ENCODE peak calls at places on chromosome 14, in nine cellular contexts. T is stimulated activated CD4-positive, alpha-beta T cell treated with anti-CD3 and anti-CD28 coated beads, Interleukin-12 subunit alpha, Interleukin-12 subunit beta, amount 100 ng/mL, for 48 hours; C is activated T-cell treated with anti-CD3 and anti-CD28 coated beads, Interleukin-2, amount 50 U/mL, for 4 hours; L is hippocampal formation; J is MM.1S; I is HepG2; W is activated CD8-positive, alpha-beta T cell treated with anti-CD3 and anti-CD28 coated beads, Interleukin-2, amount 10 ng/mL, durations not matched to agents 7 days and 5 days; H is neural progenitor cell; A is NB4. M is an unnamed sample.
A peak's percentile ranks its signal among the peaks of the same experiment; 100 is the strongest.

GRCh38 chr14:100982764-100983163 is 79.2 kb upstream of the RTL1 start:
- DNase-seq in C (no peak), J (no peak), I (no peak), L (no peak), A (no peak), H (no peak), T (no peak), W (no peak), M (no peak)

GRCh38 chr14:72736791-72737559 is 156.9 kb downstream of the DPF3 start:
- DNase-seq in L (no peak), J (no peak), I (no peak), A (no peak), C (no peak), H (no peak), T (no peak), W (no peak), M (no peak)

GRCh38 chr14:102086346-102086971 is 385 bp downstream of the HSP90AA1 start:
- DNase-seq in L (no peak), H (no peak), J (peak; percentile 33), W (peak; percentile 73), C (peak; percentile 55), T (peak; percentile 50), A (peak; percentile 65), I (no peak), M (no peak)

GRCh38 chr14:90381999-90382451 is 14.8 kb upstream of the CALM1 start:
- DNase-seq in A (no peak), J (no peak), T (no peak), C (no peak), L (no peak), H (peak; percentile 45), W (peak; percentile 38), I (peak; percentile 55), M (peak; percentile 59)

GRCh38 chr14:51327376-51327775 is 87.3 kb downstream of the TMX1 start:
- DNase-seq in I (no peak), L (no peak), W (no peak), A (no peak), H (no peak), C (no peak), T (no peak), J (no peak), M (no peak)

GRCh38 chr14:69696633-69697557 is 70.0 kb upstream of the SRSF5 start:
- DNase-seq in H (no peak), L (no peak), W (peak; percentile 68), I (no peak), J (no peak), C (no peak), T (no peak), A (no peak), M (no peak)

GRCh38 chr14:41374092-41374491 is 232.6 kb upstream of the LRFN5 start:
- DNase-seq in H (no peak), I (no peak), A (no peak), J (no peak), C (no peak), W (no peak), L (no peak), T (no peak), M (no peak)

GRCh38 chr14:99261916-99262787 is 9.8 kb downstream of the BCL11B start:
- DNase-seq in C (peak; percentile 58), H (no peak), T (no peak), L (no peak), J (no peak), A (no peak), I (no peak), W (peak; percentile 93), M (no peak)

GRCh38 chr14:105525861-105526780 is at the start of gene TMEM121:
- DNase-seq in J (peak; percentile 33), A (no peak), I (no peak), L (no peak), T (no peak), H (peak; percentile 69), W (peak; percentile 43), C (no peak), M (peak; percentile 47)

GRCh38 chr14:68292467-68293334 is 473.1 kb downstream of the RAD51B start:
- DNase-seq in C (no peak), I (no peak), T (no peak), W (no peak), H (no peak), A (no peak), L (no peak), J (peak; percentile 56), M (no peak)

GRCh38 chr14:52018252-52018651 is 28.9 kb downstream of the RTRAF start:
- DNase-seq in C (no peak), W (no peak), A (no peak), I (no peak), T (no peak), H (no peak), J (no peak), L (no peak), M (no peak)

GRCh38 chr14:69695664-69696527 is 71.0 kb upstream of the SRSF5 start:
- DNase-seq in J (no peak), I (no peak), C (no peak), L (no peak), W (no peak), H (peak; percentile 78), T (no peak), A (peak; percentile 32), M (no peak)

GRCh38 chr14:78253986-78254385 is 83.8 kb downstream of the NRXN3 start:
- DNase-seq in I (no peak), W (no peak), C (no peak), T (no peak), J (no peak), A (peak; percentile 16), H (no peak), L (no peak), M (no peak)

GRCh38 chr14:75784314-75784686 is 123.3 kb downstream of the TTLL5 start:
- DNase-seq in L (no peak), W (no peak), A (no peak), J (no peak), H (no peak), T (no peak), I (no peak), C (no peak), M (no peak)

GRCh38 chr14:69671365-69672050 is 60.1 kb downstream of the SUSD6 start:
- DNase-seq in W (no peak), J (no peak), L (no peak), T (no peak), A (no peak), I (no peak), H (peak; percentile 66), C (no peak), M (no peak)

GRCh38 chr14:92902726-92903125 is 20.2 kb upstream of the CHGA start:
- DNase-seq in J (no peak), W (no peak), H (peak; percentile 69), T (no peak), C (no peak), I (no peak), L (no peak), A (no peak), M (peak; percentile 57)

GRCh38 chr14:102909911-102910310 is 12.6 kb upstream of the AMN start:
- DNase-seq in W (no peak), A (no peak), L (no peak), J (no peak), I (no peak), H (no peak), T (no peak), C (no peak), M (no peak)

GRCh38 chr14:25828562-25828961 is 769.3 kb downstream of the NOVA1 start:
- DNase-seq in W (no peak), H (no peak), L (no peak), C (no peak), A (no peak), J (peak; percentile 60), I (no peak), T (no peak), M (no peak)

GRCh38 chr14:70827366-70828151 is 18.2 kb upstream of the MAP3K9 start:
- DNase-seq in I (peak; percentile 41), W (no peak), C (no peak), J (no peak), A (peak; percentile 46), H (no peak), L (no peak), T (no peak), M (no peak)

GRCh38 chr14:61768240-61768639 is 6.0 kb downstream of the SNAPC1 start:
- DNase-seq in L (no peak), H (no peak), I (no peak), C (no peak), A (no peak), W (no peak), T (no peak), J (no peak), M (no peak)

GRCh38 chr14:69553221-69553620 is 21.4 kb downstream of the CCDC177 start:
- DNase-seq in A (peak; percentile 51), W (no peak), L (no peak), C (no peak), J (no peak), T (no peak), I (no peak), H (no peak), M (no peak)

GRCh38 chr14:55556929-55557623 is 22.9 kb upstream of the KTN1 start:
- DNase-seq in T (no peak), C (no peak), I (peak; percentile 34), H (peak; percentile 31), L (no peak), J (no peak), A (no peak), W (no peak), M (no peak)

GRCh38 chr14:104732931-104733681 is 9.1 kb downstream of the ADSS1 start:
- DNase-seq in L (no peak), T (no peak), J (no peak), A (no peak), H (no peak), I (no peak), C (no peak), W (no peak), M (no peak)

GRCh38 chr14:68074765-68075381 is 255.3 kb downstream of the RAD51B start:
- DNase-seq in I (no peak), W (no peak), J (no peak), L (no peak), T (no peak), A (no peak), H (no peak), C (no peak), M (no peak)

GRCh38 chr14:34051966-34052657 is 101.2 kb upstream of the EGLN3 start:
- DNase-seq in I (peak; percentile 95), A (peak; percentile 56), T (no peak), C (no peak), J (peak; percentile 54), L (no peak), H (no peak), W (no peak), M (no peak)

GRCh38 chr14:31895206-31895605 is 181.9 kb upstream of the ARHGAP5 start:
- DNase-seq in I (peak; percentile 35), T (no peak), H (no peak), J (no peak), C (no peak), A (no peak), W (no peak), L (no peak), M (no peak)

GRCh38 chr14:99729991-99730875 is 46.1 kb downstream of the CYP46A1 start:
- DNase-seq in H (peak; percentile 92), L (no peak), C (peak; percentile 58), I (peak; percentile 93), T (peak; percentile 59), A (peak; percentile 43), W (peak; percentile 76), J (peak; percentile 39), M (peak; percentile 86)

GRCh38 chr14:103019827-103020226 is 37.5 kb downstream of the CDC42BPB start:
- DNase-seq in T (no peak), C (no peak), I (no peak), A (peak; percentile 85), L (peak; percentile 43), H (no peak), J (no peak), W (no peak), M (no peak)

GRCh38 chr14:51285102-51285501 is 45.1 kb downstream of the TMX1 start:
- DNase-seq in W (no peak), L (no peak), J (no peak), H (no peak), T (no peak), I (no peak), C (no peak), A (no peak), M (no peak)

GRCh38 chr14:41824441-41824840 is 217.8 kb downstream of the LRFN5 start:
- DNase-seq in C (no peak), W (no peak), H (no peak), L (no peak), I (no peak), J (no peak), T (no peak), A (no peak), M (no peak)

M was measured in H9.